ENCODE peak calls at places on chromosome 18, in nine cellular contexts. H is breast epithelium, B is sigmoid colon, Y is stomach, I is epithelial cell of prostate, K is H9, F is caudate nucleus, U is PC-9, C is GM23248. S is an unnamed sample.
A peak's percentile ranks its signal among the peaks of the same experiment; 100 is the strongest.

GRCh38 chr18:13630869-13631268 is 95.5 kb downstream of the FAM210A start:
- DNase-seq in H (no peak), B (no peak), Y (no peak), I (no peak), K (no peak), F (no peak), U (no peak), C (no peak), S (no peak)

GRCh38 chr18:3914833-3915598 is 465.0 kb downstream of the TGIF1 start:
- DNase-seq in H (no peak), B (no peak), Y (no peak), I (no peak), K (no peak), F (no peak), U (no peak), C (no peak), S (no peak)

GRCh38 chr18:74062037-74062436 is 85.6 kb downstream of the FBXO15 start:
- DNase-seq in H (no peak), B (no peak), Y (no peak), I (no peak), K (no peak), F (no peak), U (no peak), C (no peak), S (no peak)

GRCh38 chr18:543447-543846 is 36.7 kb upstream of the CETN1 start:
- DNase-seq in H (no peak), B (no peak), Y (no peak), I (no peak), K (no peak), F (no peak), U (no peak), C (no peak), S (no peak)

GRCh38 chr18:54750350-54750749 is 77.9 kb upstream of the RAB27B start:
- DNase-seq in H (no peak), B (no peak), Y (no peak), I (no peak), K (no peak), F (no peak), U (no peak), C (no peak), S (no peak)

GRCh38 chr18:54119524-54120019 is 104.9 kb downstream of the MBD2 start:
- DNase-seq in H (no peak), B (no peak), Y (no peak), I (no peak), K (peak; percentile 44), F (no peak), U (peak; percentile 51), C (peak; percentile 75), S (no peak)

GRCh38 chr18:72375628-72376027 is 168.5 kb downstream of the CBLN2 start:
- DNase-seq in H (no peak), B (no peak), Y (no peak), I (peak; percentile 5), K (no peak), F (no peak), U (no peak), C (no peak), S (no peak)

GRCh38 chr18:51184092-51184458 is 13.4 kb downstream of the MEX3C start:
- DNase-seq in H (no peak), B (no peak), Y (no peak), I (no peak), K (no peak), F (no peak), U (no peak), C (no peak), S (no peak)

GRCh38 chr18:13380671-13381070 is 162.1 kb downstream of the LDLRAD4 start:
- DNase-seq in H (no peak), B (no peak), Y (no peak), I (no peak), K (no peak), F (no peak), U (no peak), C (no peak), S (no peak)

GRCh38 chr18:46546111-46546640 is 110.8 kb downstream of the LOXHD1 start:
- DNase-seq in H (no peak), B (no peak), Y (no peak), I (no peak), K (no peak), F (no peak), U (no peak), C (no peak), S (no peak)

GRCh38 chr18:36818652-36819051 is 10.2 kb downstream of the TPGS2 start:
- DNase-seq in H (no peak), B (no peak), Y (no peak), I (no peak), K (no peak), F (no peak), U (no peak), C (no peak), S (no peak)

GRCh38 chr18:60870261-60870966 is 462.8 kb upstream of the CDH20 start:
- DNase-seq in H (no peak), B (no peak), Y (no peak), I (no peak), K (no peak), F (no peak), U (no peak), C (no peak), S (no peak)

GRCh38 chr18:5106730-5107129 is 90.3 kb downstream of the AKAIN1 start:
- DNase-seq in H (no peak), B (no peak), Y (no peak), I (no peak), K (no peak), F (no peak), U (no peak), C (peak; percentile 7), S (no peak)

GRCh38 chr18:66951750-66952149 is 347.9 kb upstream of the CDH19 start:
- DNase-seq in H (no peak), B (no peak), Y (no peak), I (no peak), K (no peak), F (no peak), U (no peak), C (no peak), S (no peak)

GRCh38 chr18:47587587-47587986 is 336.1 kb upstream of the SKOR2 start:
- DNase-seq in H (no peak), B (no peak), Y (peak; percentile 85), I (no peak), K (no peak), F (no peak), U (no peak), C (no peak), S (peak; percentile 55)

GRCh38 chr18:68742206-68742605 is 27.3 kb upstream of the TMX3 start:
- DNase-seq in H (no peak), B (no peak), Y (no peak), I (no peak), K (no peak), F (no peak), U (no peak), C (no peak), S (no peak)

GRCh38 chr18:23982154-23983071 is 32.1 kb upstream of the TTC39C start:
- DNase-seq in H (no peak), B (peak; percentile 85), Y (no peak), I (no peak), K (no peak), F (no peak), U (no peak), C (peak; percentile 24), S (peak; percentile 69)

GRCh38 chr18:76453057-76453561 is 41.9 kb downstream of the ZNF516 start:
- DNase-seq in H (peak; percentile 1), B (no peak), Y (no peak), I (no peak), K (peak; percentile 21), F (no peak), U (no peak), C (no peak), S (no peak)
- H3K27ac ChIP-seq in H (no peak overlapping the region), B (peak overlapping the region; percentile 85), Y (no peak overlapping the region), I (no peak overlapping the region), K (no peak overlapping the region), F (no peak overlapping the region), U (no peak overlapping the region), C (no peak overlapping the region), S (no peak overlapping the region)

GRCh38 chr18:45359275-45360009 is 255.8 kb upstream of the SLC14A2 start:
- DNase-seq in H (no peak), B (no peak), Y (peak; percentile 61), I (no peak), K (no peak), F (no peak), U (peak; percentile 78), C (no peak), S (no peak)
- H3K27ac ChIP-seq in H (no peak overlapping the region), B (no peak overlapping the region), Y (no peak overlapping the region), I (no peak overlapping the region), K (no peak overlapping the region), F (no peak overlapping the region), U (peak overlapping the region; percentile 19), C (no peak overlapping the region), S (no peak overlapping the region)

GRCh38 chr18:56853961-56854360 is 202.8 kb downstream of the WDR7 start:
- DNase-seq in H (no peak), B (no peak), Y (no peak), I (no peak), K (no peak), F (no peak), U (no peak), C (no peak), S (no peak)

GRCh38 chr18:56851774-56852173 is 200.6 kb downstream of the WDR7 start:
- DNase-seq in H (no peak), B (no peak), Y (no peak), I (no peak), K (no peak), F (no peak), U (no peak), C (no peak), S (no peak)
- H3K27ac ChIP-seq in H (no peak overlapping the region), B (no peak overlapping the region), Y (no peak overlapping the region), I (no peak overlapping the region), K (no peak overlapping the region), F (no peak overlapping the region), U (no peak overlapping the region), C (no peak overlapping the region), S (no peak overlapping the region)

GRCh38 chr18:9986156-9986930 is 72.5 kb downstream of the VAPA start:
- DNase-seq in H (no peak), B (no peak), Y (no peak), I (no peak), K (no peak), F (no peak), U (no peak), C (no peak), S (no peak)

GRCh38 chr18:9985641-9986040 is 71.8 kb downstream of the VAPA start:
- DNase-seq in H (no peak), B (no peak), Y (no peak), I (no peak), K (no peak), F (no peak), U (no peak), C (no peak), S (no peak)

GRCh38 chr18:9987931-9988330 is 74.1 kb downstream of the VAPA start:
- DNase-seq in H (peak; percentile 74), B (no peak), Y (peak; percentile 82), I (no peak), K (no peak), F (peak; percentile 15), U (no peak), C (no peak), S (no peak)

GRCh38 chr18:9988665-9989064 is 74.8 kb downstream of the VAPA start:
- DNase-seq in H (no peak), B (no peak), Y (no peak), I (no peak), K (no peak), F (no peak), U (no peak), C (no peak), S (no peak)

DNA sequence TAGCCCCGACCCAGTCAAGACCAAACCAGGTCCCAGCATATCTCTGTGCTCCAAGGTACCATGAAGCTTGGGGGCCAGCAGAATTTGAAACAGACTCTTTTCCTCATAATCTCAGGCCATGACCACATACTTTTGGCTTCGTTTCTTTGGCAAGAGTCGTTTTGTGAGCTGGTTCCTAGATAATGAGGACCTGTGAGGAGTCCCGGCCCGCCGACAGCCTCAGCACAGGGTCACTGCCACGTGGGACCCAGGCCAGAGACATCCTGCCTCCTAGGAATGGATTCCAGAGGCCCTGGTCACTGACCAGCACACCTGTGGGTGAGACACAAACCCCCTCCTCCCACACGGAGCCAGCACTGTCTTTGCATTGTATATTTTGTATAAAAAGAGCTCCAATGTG is 73.5 kb downstream of the VAPA start:
- DNase-seq in H (no peak), B (no peak), Y (no peak), I (no peak), K (no peak), F (no peak), U (no peak), C (no peak), S (no peak)
- H3K27ac ChIP-seq in H (peak overlapping the region; percentile 79), B (no peak overlapping the region), Y (peak overlapping the region; percentile 58), I (no peak overlapping the region), K (no peak overlapping the region), F (no peak overlapping the region), U (no peak overlapping the region), C (no peak overlapping the region), S (no peak overlapping the region)

S was measured in right lobe of liver.